ENCODE peak calls at places on chromosomes 5 and 9, in eight cellular contexts. L is transverse colon, C is tibial artery, H is pancreas, M is GM13976, V is A549, W is mucosa of descending colon, Z is HFF-Myc. T is an unnamed sample.

GRCh38 chr5:93621340-93621872 is 38.4 kb downstream of the NR2F1 start:
- DNase-seq in H (peak), V (peak), Z (no peak), C (peak), M (no peak), L (peak), W (peak), T (peak)

GRCh38 chr5:31078931-31079330 is 114.6 kb upstream of the CDH6 start:
- DNase-seq in W (no peak), V (no peak), H (no peak), C (no peak), M (no peak), Z (no peak), L (no peak), T (no peak)

GRCh38 chr9:15221746-15222145 is 85.3 kb downstream of the TTC39B start:
- DNase-seq in M (no peak), V (no peak), Z (no peak), C (no peak), H (no peak), L (no peak), W (no peak), T (no peak)

GRCh38 chr9:35729700-35730485 is 2.1 kb downstream of the TLN1 start:
- DNase-seq in W (peak), H (peak), C (peak), M (no peak), V (peak), Z (peak), L (peak), T (no peak)

GRCh38 chr5:122515709-122516431 is 203.8 kb downstream of the SNCAIP start:
- DNase-seq in L (peak), V (peak), W (peak), Z (peak), M (peak), H (peak), C (peak), T (peak)

GRCh38 chr9:132894857-132895846 is 16.5 kb downstream of the SPACA9 start:
- DNase-seq in M (no peak), V (no peak), C (no peak), Z (no peak), H (no peak), L (no peak), W (no peak), T (no peak)

GRCh38 chr9:98087420-98088354 is 31.2 kb downstream of the NANS start:
- DNase-seq in Z (no peak), L (peak), W (no peak), M (peak), H (no peak), V (no peak), C (peak), T (peak)

GRCh38 chr9:96204853-96205252 is 97.1 kb downstream of the HSD17B3 start:
- DNase-seq in W (no peak), V (no peak), L (no peak), M (no peak), H (no peak), Z (no peak), C (no peak), T (no peak)

GRCh38 chr9:135519179-135519971 is 1.9 kb upstream of the LCN1 start:
- DNase-seq in L (no peak), C (no peak), V (no peak), W (no peak), H (no peak), Z (no peak), M (no peak), T (no peak)

GRCh38 chr5:90473321-90474234 is 993 bp downstream of the MBLAC2 start:
- DNase-seq in W (peak), V (peak), Z (no peak), C (peak), M (peak), L (peak), H (peak), T (peak)

GRCh38 chr5:176596689-176597416 is 13.1 kb downstream of the GPRIN1 start:
- DNase-seq in W (peak), L (peak), H (peak), Z (no peak), C (no peak), M (peak), V (no peak), T (peak)

GRCh38 chr9:98271479-98271878 is 16.0 kb upstream of the TBC1D2 start:
- DNase-seq in L (no peak), Z (no peak), C (no peak), W (no peak), M (no peak), V (no peak), H (no peak), T (no peak)

GRCh38 chr5:31225118-31225517 is 31.6 kb downstream of the CDH6 start:
- DNase-seq in C (no peak), V (no peak), H (no peak), L (no peak), Z (no peak), W (no peak), M (no peak), T (no peak)

GRCh38 chr9:127931092-127931881 is 710 bp upstream of the PIP5KL1 start:
- DNase-seq in H (no peak), W (no peak), L (no peak), V (peak), C (no peak), Z (no peak), M (peak), T (no peak)

GRCh38 chr9:110049699-110050450 is 158.1 kb downstream of the C9orf152 start:
- DNase-seq in Z (no peak), V (no peak), C (peak), L (peak), M (peak), W (peak), H (peak), T (peak)

GRCh38 chr5:167964529-167964928 is 326.9 kb upstream of the WWC1 start:
- DNase-seq in Z (no peak), V (no peak), C (no peak), L (no peak), W (no peak), H (no peak), M (no peak), T (no peak)

GRCh38 chr5:42750507-42750906 is 6.1 kb upstream of the CCDC152 start:
- DNase-seq in W (no peak), H (no peak), Z (no peak), L (no peak), M (no peak), V (no peak), C (no peak), T (no peak)

GRCh38 chr5:42740920-42741319 is 15.7 kb upstream of the CCDC152 start:
- DNase-seq in V (no peak), C (no peak), W (no peak), Z (no peak), H (no peak), M (no peak), L (no peak), T (no peak)

GRCh38 chr5:42745856-42746255 is 10.8 kb upstream of the CCDC152 start:
- DNase-seq in C (no peak), W (no peak), L (no peak), H (no peak), M (no peak), Z (no peak), V (no peak), T (no peak)

GRCh38 chr5:42749020-42749419 is 7.6 kb upstream of the CCDC152 start:
- DNase-seq in Z (no peak), L (no peak), V (no peak), M (no peak), C (no peak), W (no peak), H (no peak), T (no peak)

GRCh38 chr5:42745426-42745825 is 11.2 kb upstream of the CCDC152 start:
- DNase-seq in M (no peak), L (peak), Z (no peak), C (no peak), W (peak), H (no peak), V (peak), T (peak)
- TF ChIP-seq CTCF in M (no peak), L (no peak), Z (peak), C (no peak), W (no peak), H (no peak), V (peak), T (peak)

GRCh38 chr5:67358186-67358585 is 161.6 kb upstream of the CD180 start:
- DNase-seq in W (no peak), V (no peak), C (no peak), L (no peak), M (no peak), Z (no peak), H (no peak), T (no peak)
- TF ChIP-seq CTCF in W (no peak), V (no peak), C (no peak), L (no peak), M (no peak), Z (no peak), H (no peak), T (no peak)

GRCh38 chr5:63570752-63571151 is 391.5 kb downstream of the HTR1A start:
- DNase-seq in Z (no peak), W (no peak), C (no peak), L (no peak), M (no peak), V (no peak), H (no peak), T (no peak)
- TF ChIP-seq CTCF in Z (no peak), W (no peak), C (no peak), L (no peak), M (no peak), V (no peak), H (no peak), T (no peak)

GRCh38 chr5:178150977-178151734 is 2.5 kb downstream of the NHP2 start:
- DNase-seq in V (peak), W (no peak), C (no peak), M (no peak), L (no peak), H (no peak), Z (no peak), T (no peak)
- TF ChIP-seq CTCF in V (no peak), W (no peak), C (no peak), M (no peak), L (no peak), H (no peak), Z (no peak), T (no peak)

GRCh38 chr5:98454904-98455303 is 318.6 kb upstream of the RGMB start:
- DNase-seq in Z (peak), M (no peak), W (peak), C (no peak), V (peak), H (no peak), L (no peak), T (no peak)
- TF ChIP-seq CTCF in Z (no peak), M (no peak), W (no peak), C (no peak), V (peak), H (no peak), L (no peak), T (no peak)

GRCh38 chr9:2336055-2336454 is 285.5 kb upstream of the VLDLR start:
- DNase-seq in W (peak), V (peak), M (no peak), L (no peak), H (no peak), Z (no peak), C (no peak), T (no peak)
- TF ChIP-seq CTCF in W (no peak), V (peak), M (no peak), L (no peak), H (no peak), Z (peak), C (no peak), T (no peak)